ENCODE peak calls at places on chromosomes 4 and X, in four cellular contexts. H, Q, I and G are unnamed samples.

GRCh38 chrX:112738347-112739033 is 58.8 kb upstream of the LHFPL1 start:
- DNase-seq in Q (no peak), H (no peak), I (no peak), G (no peak)

GRCh38 chr4:106079616-106080015 is 184.3 kb downstream of the NPNT start:
- DNase-seq in H (no peak), I (no peak), Q (no peak), G (no peak)

GRCh38 chr4:186708554-186708953 is 15.1 kb downstream of the FAT1 start:
- DNase-seq in Q (no peak), H (no peak), I (no peak), G (no peak)

GRCh38 chr4:68079918-68080317 is 49.8 kb downstream of the TMPRSS11F start:
- DNase-seq in H (no peak), Q (no peak), I (no peak), G (no peak)

GRCh38 chr4:10104211-10104990 is 12.2 kb downstream of the WDR1 start:
- DNase-seq in H (no peak), Q (no peak), I (no peak), G (no peak)

GRCh38 chr4:128847074-128847724 is 37.7 kb downstream of the JADE1 start:
- DNase-seq in I (no peak), Q (peak), H (no peak), G (no peak)

GRCh38 chrX:19791562-19791961 is 95.8 kb downstream of the SH3KBP1 start:
- DNase-seq in Q (no peak), H (no peak), I (no peak), G (no peak)

GRCh38 chr4:156734965-156735895 is 236.4 kb downstream of the PDGFC start:
- DNase-seq in H (no peak), I (no peak), Q (no peak), G (no peak)

GRCh38 chr4:111941957-111942356 is 203.3 kb upstream of the FAM241A start:
- DNase-seq in Q (no peak), H (no peak), I (no peak), G (no peak)

GRCh38 chrX:11424903-11425674 is 131.9 kb downstream of the AMELX start:
- DNase-seq in H (no peak), Q (no peak), I (no peak), G (no peak)

GRCh38 chr4:158290912-158291311 is 80.6 kb downstream of the TMEM144 start:
- DNase-seq in I (no peak), Q (no peak), H (no peak), G (no peak)

GRCh38 chr4:87941537-87942392 is 33.7 kb upstream of the SPP1 start:
- DNase-seq in I (no peak), Q (no peak), H (no peak), G (no peak)

GRCh38 chr4:162706051-162706450 is 460.6 kb downstream of the NAF1 start:
- DNase-seq in Q (no peak), H (no peak), I (no peak), G (no peak)

GRCh38 chr4:74218201-74218600 is 60.3 kb downstream of the MTHFD2L start:
- DNase-seq in H (no peak), Q (no peak), I (no peak), G (no peak)

GRCh38 chr4:115110191-115111166 is 2.9 kb downstream of the NDST4 start:
- DNase-seq in H (no peak), Q (peak), I (no peak), G (no peak)

GRCh38 chr4:169361741-169362140 is 91.0 kb upstream of the SH3RF1 start:
- DNase-seq in I (no peak), H (no peak), Q (no peak), G (no peak)

GRCh38 chr4:20338841-20339240 is 87.1 kb downstream of the SLIT2 start:
- DNase-seq in I (no peak), Q (no peak), H (no peak), G (no peak)

GRCh38 chrX:128931071-128931470 is 592.2 kb downstream of the SMARCA1 start:
- DNase-seq in Q (no peak), H (no peak), I (no peak), G (no peak)

GRCh38 chr4:25524616-25525146 is 131.0 kb upstream of the SLC34A2 start:
- DNase-seq in I (no peak), Q (no peak), H (no peak), G (no peak)

GRCh38 chr4:145935253-145936141 is 3.1 kb downstream of the ZNF827 start:
- DNase-seq in H (no peak), Q (peak), I (peak), G (peak)

GRCh38 chr4:61772116-61772515 is 572.0 kb downstream of the ADGRL3 start:
- DNase-seq in H (no peak), I (no peak), Q (no peak), G (no peak)

GRCh38 chrX:134891652-134892051 is 99.1 kb upstream of the SMIM10 start:
- DNase-seq in Q (no peak), I (no peak), H (no peak), G (no peak)

GRCh38 chr4:88528861-88529260 is 5.3 kb upstream of the PYURF start:
- DNase-seq in Q (no peak), I (no peak), H (no peak), G (no peak)

GRCh38 chr4:144564358-144564757 is 81.6 kb upstream of the HHIP start:
- DNase-seq in I (no peak), H (no peak), Q (no peak), G (no peak)

GRCh38 chr4:3484057-3484973 is 21.2 kb downstream of the DOK7 start:
- DNase-seq in Q (peak), I (no peak), H (no peak), G (no peak)

GRCh38 chrX:41082783-41083182 is 2.5 kb upstream of the USP9X start:
- DNase-seq in I (no peak), Q (no peak), H (no peak), G (no peak)

GRCh38 chrX:7389576-7389975 is 241.6 kb upstream of the PUDP start:
- DNase-seq in H (no peak), I (no peak), Q (no peak), G (no peak)

GRCh38 chrX:122770581-122770980 is 413.5 kb upstream of the GRIA3 start:
- DNase-seq in H (no peak), Q (peak), I (no peak), G (no peak)

GRCh38 chrX:17710836-17711235 is 26.5 kb upstream of the SCML1 start:
- DNase-seq in H (no peak), Q (no peak), I (no peak), G (no peak)

GRCh38 chr4:14742054-14742453 is 260.2 kb upstream of the CPEB2 start:
- DNase-seq in H (no peak), I (no peak), Q (no peak), G (no peak)